ENCODE peak calls at places on chromosomes 7 and 10, in seven cellular contexts. Z is sigmoid colon, C is body of pancreas, U is lower lobe of right lung, H is psoas muscle, E is cardiac muscle cell, L is HepG2. N is an unnamed sample. For H3K4me1 and H3K27me3, the result is how much of the 10 kb centered on the place peaks cover.

GRCh38 chr10:7523656-7524055 is 112.8 kb upstream of the SFMBT2 start:
- DNase-seq in E (no peak), L (no peak), C (no peak), H (no peak), U (no peak), Z (no peak), N (no peak)

GRCh38 chr10:12513003-12513365 is 163.6 kb downstream of the CAMK1D start:
- DNase-seq in U (no peak), H (no peak), E (no peak), Z (no peak), L (no peak), C (no peak), N (no peak)

GRCh38 chr10:44858017-44858371 is 53.1 kb upstream of the TMEM72 start:
- DNase-seq in H (no peak), C (no peak), Z (no peak), E (no peak), U (no peak), L (no peak), N (no peak)

GRCh38 chr10:44467900-44468299 is 83.0 kb upstream of the CXCL12 start:
- DNase-seq in H (no peak), L (no peak), Z (no peak), C (no peak), E (no peak), U (no peak), N (no peak)

GRCh38 chr10:58590924-58591323 is 78.3 kb downstream of the BICC1 start:
- DNase-seq in H (no peak), Z (no peak), L (no peak), C (no peak), E (peak), U (no peak), N (no peak)

GRCh38 chr7:144676492-144676891 is 159.4 kb downstream of the TPK1 start:
- DNase-seq in H (no peak), L (no peak), C (no peak), E (no peak), U (no peak), Z (no peak), N (no peak)

GRCh38 chr10:88318803-88319202 is 264.3 kb downstream of the RNLS start:
- DNase-seq in L (peak), H (no peak), E (no peak), Z (no peak), C (no peak), U (no peak), N (no peak)

GRCh38 chr10:121168513-121169216 is 317.5 kb downstream of the WDR11 start:
- DNase-seq in E (no peak), Z (no peak), C (no peak), L (no peak), H (no peak), U (no peak), N (no peak)

GRCh38 chr10:18066947-18067346 is 73.3 kb upstream of the CACNB2 start:
- DNase-seq in Z (no peak), E (no peak), U (no peak), H (no peak), L (no peak), C (no peak), N (no peak)

GRCh38 chr7:116101709-116102108 is 71.1 kb upstream of the TFEC start:
- DNase-seq in L (no peak), E (peak), Z (no peak), U (no peak), C (no peak), H (no peak), N (no peak)

GRCh38 chr7:131904750-131905327 is 348.4 kb upstream of the PODXL start:
- DNase-seq in L (no peak), H (no peak), Z (no peak), C (no peak), U (no peak), E (no peak), N (no peak)

GRCh38 chr7:44638611-44639557 is 32.5 kb downstream of the OGDH start:
- DNase-seq in H (peak), U (peak), Z (peak), C (peak), L (peak), E (peak), N (peak)

GRCh38 chr10:34889004-34889869 is 74.1 kb upstream of the PARD3 start:
- DNase-seq in E (no peak), U (no peak), H (no peak), L (no peak), Z (peak), C (no peak), N (peak)

GRCh38 chr10:124004372-124004928 is 88.9 kb downstream of the CHST15 start:
- DNase-seq in L (peak), U (peak), Z (no peak), C (no peak), H (peak), E (no peak), N (no peak)
- H3K4me1 ChIP-seq in L (under half), U (under half), Z (under half), C (under half), H (under half), E (under half), N (under half)

GRCh38 chr10:51744235-51744634 is 44.8 kb upstream of the CSTF2T start:
- DNase-seq in Z (no peak), E (no peak), L (no peak), C (no peak), U (no peak), H (no peak), N (no peak)
- H3K27me3 ChIP-seq in Z (under half), E (under half), L (under half), C (under half), U (under half), H (under half), N (under half)

GRCh38 chr7:4720225-4720624 is 38.1 kb downstream of the FOXK1 start:
- DNase-seq in L (no peak), Z (no peak), C (no peak), H (no peak), E (no peak), U (no peak), N (no peak)
- H3K27ac ChIP-seq in L (no peak), Z (no peak), C (no peak), H (no peak), E (no peak), U (no peak), N (no peak)

GRCh38 chr7:377069-378040 is 87.4 kb downstream of the FOXL3 start:
- DNase-seq in Z (peak), C (no peak), L (no peak), E (no peak), U (peak), H (peak), N (no peak)

GRCh38 chr7:375901-376305 is 85.9 kb downstream of the FOXL3 start:
- DNase-seq in C (no peak), U (no peak), L (no peak), H (no peak), Z (no peak), E (no peak), N (no peak)

GRCh38 chr7:374706-375490 is 84.9 kb downstream of the FOXL3 start:
- DNase-seq in E (no peak), C (no peak), L (no peak), H (peak), Z (no peak), U (no peak), N (no peak)

GRCh38 chr7:375491-375821 is 85.5 kb downstream of the FOXL3 start:
- DNase-seq in H (peak), L (no peak), U (no peak), Z (peak), C (no peak), E (no peak), N (no peak)

GRCh38 chr7:376306-376969 is 86.5 kb downstream of the FOXL3 start:
- DNase-seq in H (peak), Z (no peak), L (no peak), U (no peak), C (no peak), E (no peak), N (no peak)
- H3K4me1 ChIP-seq in H (under half), Z (under half), L (half or more), U (under half), C (under half), E (under half), N (under half)

GRCh38 chr10:99467236-99467999 is 37.0 kb upstream of the GOT1 start:
- DNase-seq in Z (no peak), E (no peak), L (no peak), H (no peak), U (no peak), C (no peak), N (peak)

GRCh38 chr10:99466632-99467031 is 36.2 kb upstream of the GOT1 start:
- DNase-seq in H (no peak), L (no peak), Z (peak), U (no peak), C (peak), E (peak), N (no peak)

DNA sequence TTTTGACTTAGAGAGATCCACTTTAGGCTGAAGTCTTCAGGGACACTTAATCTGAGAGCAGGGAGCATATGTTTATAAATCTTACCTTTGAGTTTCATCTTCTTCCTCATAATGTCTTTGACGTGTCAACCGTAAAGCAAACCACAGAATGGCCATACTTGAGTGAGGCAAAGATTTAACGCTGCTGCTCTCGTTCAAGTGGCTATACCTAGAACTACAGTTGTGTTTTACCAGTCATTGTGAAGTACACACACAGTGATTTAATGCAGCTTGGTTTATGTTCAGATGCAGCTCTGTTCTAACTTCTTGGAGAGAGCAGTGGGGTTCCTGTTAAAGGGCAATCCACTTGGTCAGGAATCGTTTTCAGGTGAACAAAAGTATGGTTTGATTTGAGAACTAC is 39.9 kb upstream of the GOT1 start:
- DNase-seq in C (no peak), U (no peak), L (no peak), H (no peak), E (no peak), Z (no peak), N (no peak)
- H3K27me3 ChIP-seq in C (under half), U (under half), L (under half), H (under half), E (under half), Z (under half), N (half or more)

GRCh38 chr10:15370212-15370740 is 813 bp downstream of the FAM171A1 start:
- DNase-seq in U (no peak), L (no peak), E (peak), H (peak), Z (peak), C (no peak), N (no peak)
- H3K27ac ChIP-seq in U (peak), L (peak), E (peak), H (peak), Z (peak), C (peak), N (no peak)

GRCh38 chr7:38367301-38367700 is 93.9 kb upstream of the TARP start:
- DNase-seq in Z (no peak), H (no peak), L (no peak), U (no peak), E (no peak), C (no peak), N (no peak)
- H3K4me1 ChIP-seq in Z (under half), H (under half), L (under half), U (under half), E (under half), C (under half), N (under half)

GRCh38 chr7:27196287-27196739 is 3.6 kb downstream of the HOXA13 start:
- DNase-seq in L (peak), C (peak), H (peak), Z (peak), U (peak), E (peak), N (no peak)

GRCh38 chr7:27193335-27194001 is 6.4 kb downstream of the HOXA13 start:
- DNase-seq in L (no peak), U (no peak), C (no peak), H (peak), E (no peak), Z (no peak), N (no peak)

GRCh38 chr7:27192546-27193334 is 7.2 kb downstream of the HOXA13 start:
- DNase-seq in E (no peak), L (no peak), U (no peak), H (peak), Z (peak), C (no peak), N (no peak)

GRCh38 chr7:27194002-27194352 is 5.9 kb downstream of the HOXA13 start:
- DNase-seq in C (no peak), L (no peak), E (no peak), U (no peak), Z (no peak), H (no peak), N (no peak)

DNA sequence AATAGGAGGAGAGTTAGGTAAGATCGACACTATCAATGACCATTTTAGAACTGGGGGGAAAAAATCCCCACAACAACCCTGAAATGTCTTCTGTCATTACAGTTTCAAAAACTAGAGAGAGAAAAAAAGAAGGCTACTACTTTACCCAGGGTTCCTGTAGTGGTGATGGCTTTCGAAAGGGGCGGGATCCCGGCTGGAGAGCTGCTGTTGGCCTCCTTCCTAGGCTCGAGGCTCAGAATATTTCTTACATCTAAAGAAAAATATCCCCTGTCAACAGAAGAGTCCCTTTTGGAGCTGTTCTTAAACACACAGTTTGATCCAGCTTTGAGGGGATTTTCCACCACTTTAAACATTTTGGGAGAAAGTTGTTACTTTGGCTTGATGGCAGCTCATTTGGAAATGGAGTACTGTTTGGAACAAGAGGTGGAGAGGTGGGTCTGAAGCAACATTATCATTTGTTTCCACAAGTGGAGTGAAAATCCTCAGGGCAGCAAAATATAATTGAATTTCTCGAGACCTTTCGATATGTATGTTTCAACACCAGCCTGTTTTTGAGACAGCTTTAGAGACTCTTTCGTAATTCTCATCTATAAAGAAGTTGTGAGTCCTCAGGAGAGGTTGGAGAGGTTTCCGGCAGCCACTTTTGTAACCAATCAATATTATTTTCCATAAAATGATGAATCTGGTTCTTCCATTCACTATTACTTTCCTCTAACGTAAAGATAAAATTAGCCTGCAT is 5.1 kb downstream of the HOXA13 start:
- DNase-seq in C (no peak), U (no peak), Z (no peak), E (no peak), L (no peak), H (no peak), N (no peak)
- H3K27me3 ChIP-seq in C (under half), U (half or more), Z (under half), E (half or more), L (half or more), H (under half), N (half or more)

GRCh38 chr10:4346257-4346656 is 479.8 kb upstream of the AKR1E2 start:
- DNase-seq in C (no peak), L (no peak), Z (no peak), H (no peak), E (no peak), U (no peak), N (no peak)

GRCh38 chr10:4343798-4344370 is 482.1 kb upstream of the AKR1E2 start:
- DNase-seq in H (no peak), E (no peak), U (no peak), L (no peak), C (no peak), Z (no peak), N (no peak)

GRCh38 chr10:4344544-4344994 is 481.4 kb upstream of the AKR1E2 start:
- DNase-seq in Z (peak), L (no peak), C (peak), E (peak), U (peak), H (peak), N (peak)

GRCh38 chr10:4347397-4347796 is 478.6 kb upstream of the AKR1E2 start:
- DNase-seq in C (no peak), H (no peak), E (no peak), U (no peak), Z (no peak), L (no peak), N (no peak)

DNA sequence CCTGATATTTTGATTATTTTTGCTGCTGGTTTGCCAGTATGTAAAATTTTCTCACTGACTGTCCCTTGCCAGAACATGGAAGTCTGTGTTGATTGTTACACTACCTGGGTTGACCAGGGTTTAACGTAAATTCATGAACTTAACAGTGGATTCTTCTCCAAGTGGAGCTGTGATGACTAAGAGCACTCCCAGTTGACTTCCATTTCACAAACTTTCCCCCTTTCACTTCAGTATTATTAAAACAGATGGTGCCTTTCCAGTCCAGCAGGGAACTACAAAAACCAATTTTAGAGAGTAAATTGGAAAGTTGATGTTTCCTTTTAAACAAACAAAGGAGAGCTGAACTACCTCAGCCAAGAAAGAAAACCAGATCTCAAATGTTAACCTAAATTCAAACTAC is 480.2 kb upstream of the AKR1E2 start:
- DNase-seq in C (no peak), U (no peak), L (no peak), Z (no peak), E (no peak), H (no peak), N (no peak)
- H3K27ac ChIP-seq in C (no peak), U (peak), L (no peak), Z (peak), E (no peak), H (peak), N (no peak)

DNA sequence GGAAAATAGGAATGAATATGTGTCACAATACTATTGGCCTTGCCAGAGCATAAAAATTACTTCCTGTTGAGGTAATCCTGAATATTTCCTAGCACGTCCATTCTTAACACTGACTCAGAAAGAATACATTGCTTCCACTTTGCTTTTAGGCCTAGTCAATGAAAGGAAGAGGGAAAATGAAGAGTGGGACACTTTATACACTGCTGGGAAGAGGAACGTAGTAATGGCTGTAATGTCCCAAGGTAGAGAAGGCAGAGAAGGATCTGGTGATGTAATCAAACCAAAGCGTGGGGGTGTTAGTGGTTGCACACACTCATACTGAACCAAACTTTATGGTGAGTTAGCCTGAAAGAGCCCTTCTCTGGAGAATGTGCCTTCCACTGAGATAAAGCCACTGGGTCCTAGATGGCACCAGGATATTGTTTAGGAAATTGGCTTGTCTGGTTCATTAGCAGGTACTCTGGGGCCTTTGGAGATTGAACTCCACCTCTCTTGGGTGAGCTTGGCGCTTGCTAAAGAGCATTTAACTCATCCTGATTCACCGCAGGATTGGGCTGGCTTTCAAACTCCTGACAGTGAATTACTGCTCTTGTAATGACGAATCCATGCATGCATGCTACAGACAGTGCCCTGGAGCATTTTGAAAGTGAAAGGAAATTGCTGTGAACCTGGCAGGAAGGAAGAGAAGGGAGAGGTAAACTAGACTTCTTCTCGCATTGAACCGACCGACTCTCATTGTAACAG is 254.9 kb downstream of the KIAA1217 start:
- DNase-seq in Z (no peak), U (no peak), H (no peak), E (peak), C (peak), L (no peak), N (peak)
- H3K4me1 ChIP-seq in Z (under half), U (under half), H (half or more), E (under half), C (under half), L (under half), N (under half)